ENCODE peak calls at places on chromosomes 4 and X, in ten cellular contexts. K, B, F, O, U, Y, Z, A, V and I are unnamed samples.

GRCh38 chrX:10015711-10016515 is 48.8 kb downstream of the CLDN34 start:
- DNase-seq in K (no peak), B (peak), F (peak), O (no peak), U (no peak), Y (no peak), Z (no peak), A (no peak), V (no peak), I (peak)

GRCh38 chrX:136480383-136480782 is 7.4 kb upstream of the BRS3 start:
- DNase-seq in K (no peak), B (no peak), F (no peak), O (no peak), U (no peak), Y (no peak), Z (peak), A (no peak), V (no peak), I (no peak)

GRCh38 chr4:152591361-152591760 is 55.5 kb upstream of the FBXW7 start:
- DNase-seq in K (peak), B (peak), F (no peak), O (no peak), U (peak), Y (no peak), Z (peak), A (no peak), V (peak), I (peak)

GRCh38 chrX:68307767-68308166 is 125.5 kb downstream of the OPHN1 start:
- DNase-seq in K (peak), B (no peak), F (no peak), O (no peak), U (no peak), Y (peak), Z (no peak), A (no peak), V (peak), I (no peak)

GRCh38 chrX:109629310-109629709 is 4.3 kb upstream of the KCNE5 start:
- DNase-seq in K (no peak), B (no peak), F (peak), O (no peak), U (no peak), Y (no peak), Z (no peak), A (no peak), V (peak), I (peak)

GRCh38 chrX:132834109-132834508 is 124.3 kb downstream of the HS6ST2 start:
- DNase-seq in K (no peak), B (no peak), F (no peak), O (no peak), U (no peak), Y (no peak), Z (no peak), A (no peak), V (no peak), I (no peak)

GRCh38 chr4:11313157-11313943 is 115.3 kb downstream of the HS3ST1 start:
- DNase-seq in K (no peak), B (no peak), F (no peak), O (no peak), U (no peak), Y (no peak), Z (no peak), A (no peak), V (no peak), I (no peak)

GRCh38 chr4:110033994-110034393 is 121.3 kb downstream of the EGF start:
- DNase-seq in K (peak), B (no peak), F (no peak), O (no peak), U (no peak), Y (no peak), Z (no peak), A (no peak), V (no peak), I (no peak)